ENCODE peak calls at places on chromosomes 12 and 14, in nine cellular contexts. One of them, this sample, is unnamed. For H3K27me3, the result is how much of the 10 kb centered on the place peaks cover.

GRCh38 chr14:52131640-52132320 is 62.9 kb upstream of the NID2 start:
- DNase-seq in neuronal stem cell: peak
- DNase-seq in dorsolateral prefrontal cortex: peak
- DNase-seq in cardiac muscle cell: peak
- DNase-seq in left ventricle myocardium inferior: peak
- DNase-seq in HAP-1: peak
- DNase-seq in GM06990: no peak
- DNase-seq in CD8-positive, alpha-beta memory T cell: peak
- DNase-seq in NT2/D1: peak
- DNase-seq in this sample: no peak

GRCh38 chr14:35213869-35214387 is 78.3 kb upstream of the PSMA6 start:
- DNase-seq in neuronal stem cell: no peak
- DNase-seq in dorsolateral prefrontal cortex: no peak
- DNase-seq in cardiac muscle cell: no peak
- DNase-seq in left ventricle myocardium inferior: no peak
- DNase-seq in HAP-1: no peak
- DNase-seq in GM06990: no peak
- DNase-seq in CD8-positive, alpha-beta memory T cell: no peak
- DNase-seq in NT2/D1: no peak
- DNase-seq in this sample: no peak

GRCh38 chr12:14239350-14239934 is 126.0 kb upstream of the ATF7IP start:
- DNase-seq in neuronal stem cell: no peak
- DNase-seq in dorsolateral prefrontal cortex: no peak
- DNase-seq in cardiac muscle cell: peak
- DNase-seq in left ventricle myocardium inferior: no peak
- DNase-seq in HAP-1: no peak
- DNase-seq in GM06990: peak
- DNase-seq in CD8-positive, alpha-beta memory T cell: no peak
- DNase-seq in NT2/D1: no peak
- DNase-seq in this sample: no peak

GRCh38 chr12:132806857-132807256 is 21.8 kb downstream of the GOLGA3 start:
- DNase-seq in neuronal stem cell: no peak
- DNase-seq in dorsolateral prefrontal cortex: peak
- DNase-seq in cardiac muscle cell: no peak
- DNase-seq in left ventricle myocardium inferior: no peak
- DNase-seq in HAP-1: no peak
- DNase-seq in GM06990: no peak
- DNase-seq in CD8-positive, alpha-beta memory T cell: peak
- DNase-seq in NT2/D1: no peak
- DNase-seq in this sample: no peak

GRCh38 chr14:43981135-43981787 is 525.8 kb downstream of the FSCB start:
- DNase-seq in neuronal stem cell: no peak
- DNase-seq in dorsolateral prefrontal cortex: no peak
- DNase-seq in cardiac muscle cell: no peak
- DNase-seq in left ventricle myocardium inferior: no peak
- DNase-seq in HAP-1: no peak
- DNase-seq in GM06990: no peak
- DNase-seq in CD8-positive, alpha-beta memory T cell: no peak
- DNase-seq in NT2/D1: no peak
- DNase-seq in this sample: no peak

GRCh38 chr12:44889871-44890270 is 13.8 kb upstream of the NELL2 start:
- DNase-seq in neuronal stem cell: no peak
- DNase-seq in dorsolateral prefrontal cortex: no peak
- DNase-seq in cardiac muscle cell: no peak
- DNase-seq in left ventricle myocardium inferior: no peak
- DNase-seq in HAP-1: no peak
- DNase-seq in GM06990: no peak
- DNase-seq in CD8-positive, alpha-beta memory T cell: no peak
- DNase-seq in NT2/D1: no peak
- DNase-seq in this sample: no peak

GRCh38 chr14:102097441-102098135 is 10.7 kb upstream of the HSP90AA1 start:
- DNase-seq in neuronal stem cell: no peak
- DNase-seq in dorsolateral prefrontal cortex: no peak
- DNase-seq in cardiac muscle cell: no peak
- DNase-seq in left ventricle myocardium inferior: no peak
- DNase-seq in HAP-1: no peak
- DNase-seq in GM06990: no peak
- DNase-seq in CD8-positive, alpha-beta memory T cell: no peak
- DNase-seq in NT2/D1: no peak
- DNase-seq in this sample: peak

GRCh38 chr14:40623641-40624040 is 983.0 kb upstream of the LRFN5 start:
- DNase-seq in neuronal stem cell: no peak
- DNase-seq in dorsolateral prefrontal cortex: no peak
- DNase-seq in cardiac muscle cell: no peak
- DNase-seq in left ventricle myocardium inferior: no peak
- DNase-seq in HAP-1: peak
- DNase-seq in GM06990: no peak
- DNase-seq in CD8-positive, alpha-beta memory T cell: no peak
- DNase-seq in NT2/D1: no peak
- DNase-seq in this sample: no peak

GRCh38 chr12:87511371-87511770 is 517.8 kb downstream of the C12orf50 start:
- DNase-seq in neuronal stem cell: no peak
- DNase-seq in dorsolateral prefrontal cortex: no peak
- DNase-seq in cardiac muscle cell: no peak
- DNase-seq in left ventricle myocardium inferior: no peak
- DNase-seq in HAP-1: no peak
- DNase-seq in GM06990: no peak
- DNase-seq in CD8-positive, alpha-beta memory T cell: no peak
- DNase-seq in NT2/D1: no peak
- DNase-seq in this sample: no peak

GRCh38 chr12:52260351-52261210 is 13.9 kb upstream of the KRT86 start:
- DNase-seq in neuronal stem cell: no peak
- DNase-seq in dorsolateral prefrontal cortex: no peak
- DNase-seq in cardiac muscle cell: no peak
- DNase-seq in left ventricle myocardium inferior: no peak
- DNase-seq in HAP-1: peak
- DNase-seq in GM06990: no peak
- DNase-seq in CD8-positive, alpha-beta memory T cell: no peak
- DNase-seq in NT2/D1: no peak
- DNase-seq in this sample: peak

GRCh38 chr14:57573193-57573592 is 79.5 kb upstream of the CCDC198 start:
- DNase-seq in neuronal stem cell: no peak
- DNase-seq in dorsolateral prefrontal cortex: no peak
- DNase-seq in cardiac muscle cell: no peak
- DNase-seq in left ventricle myocardium inferior: no peak
- DNase-seq in HAP-1: no peak
- DNase-seq in GM06990: no peak
- DNase-seq in CD8-positive, alpha-beta memory T cell: no peak
- DNase-seq in NT2/D1: no peak
- DNase-seq in this sample: no peak

GRCh38 chr12:26318661-26319068 is 123.3 kb downstream of the SSPN start:
- DNase-seq in neuronal stem cell: no peak
- DNase-seq in dorsolateral prefrontal cortex: no peak
- DNase-seq in cardiac muscle cell: no peak
- DNase-seq in left ventricle myocardium inferior: peak
- DNase-seq in HAP-1: no peak
- DNase-seq in GM06990: peak
- DNase-seq in CD8-positive, alpha-beta memory T cell: no peak
- DNase-seq in NT2/D1: no peak
- DNase-seq in this sample: peak

GRCh38 chr12:67068773-67069450 is 200.2 kb upstream of the CAND1 start:
- DNase-seq in neuronal stem cell: peak
- DNase-seq in dorsolateral prefrontal cortex: no peak
- DNase-seq in cardiac muscle cell: peak
- DNase-seq in left ventricle myocardium inferior: no peak
- DNase-seq in HAP-1: peak
- DNase-seq in GM06990: peak
- DNase-seq in CD8-positive, alpha-beta memory T cell: peak
- DNase-seq in NT2/D1: peak
- DNase-seq in this sample: no peak

GRCh38 chr12:106582264-106582591 is 576 bp upstream of the RFX4 start:
- DNase-seq in neuronal stem cell: peak
- DNase-seq in dorsolateral prefrontal cortex: no peak
- DNase-seq in cardiac muscle cell: no peak
- DNase-seq in left ventricle myocardium inferior: no peak
- DNase-seq in HAP-1: no peak
- DNase-seq in GM06990: no peak
- DNase-seq in CD8-positive, alpha-beta memory T cell: no peak
- DNase-seq in NT2/D1: no peak
- DNase-seq in this sample: no peak
- H3K27me3 ChIP-seq in neuronal stem cell: under half
- H3K27me3 ChIP-seq in dorsolateral prefrontal cortex: half or more
- H3K27me3 ChIP-seq in cardiac muscle cell: half or more
- H3K27me3 ChIP-seq in left ventricle myocardium inferior: half or more
- H3K27me3 ChIP-seq in HAP-1: under half
- H3K27me3 ChIP-seq in GM06990: under half
- H3K27me3 ChIP-seq in CD8-positive, alpha-beta memory T cell: under half
- H3K27me3 ChIP-seq in NT2/D1: half or more
- H3K27me3 ChIP-seq in this sample: half or more

DNA sequence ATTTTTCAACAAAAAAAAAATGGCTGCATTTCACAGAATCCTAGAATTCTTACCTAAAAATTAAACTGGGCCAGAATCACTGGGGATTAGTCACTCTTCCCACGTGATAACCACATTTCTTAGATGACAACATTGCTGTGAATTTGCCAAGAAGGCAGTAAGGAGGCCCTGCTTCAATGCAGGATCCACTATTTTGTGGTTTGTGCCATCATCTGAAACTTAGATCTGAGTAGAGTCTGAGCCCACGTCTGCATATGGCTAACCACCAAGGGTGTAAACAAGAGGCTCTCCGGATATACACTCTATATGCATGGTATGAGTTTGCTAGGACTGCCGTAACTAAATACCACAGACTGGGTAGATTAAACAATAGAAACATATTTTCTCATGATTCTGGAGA is 24.4 kb upstream of the TBX5 start:
- DNase-seq in neuronal stem cell: no peak
- DNase-seq in dorsolateral prefrontal cortex: no peak
- DNase-seq in cardiac muscle cell: no peak
- DNase-seq in left ventricle myocardium inferior: no peak
- DNase-seq in HAP-1: no peak
- DNase-seq in GM06990: no peak
- DNase-seq in CD8-positive, alpha-beta memory T cell: no peak
- DNase-seq in NT2/D1: no peak
- DNase-seq in this sample: no peak
- H3K27me3 ChIP-seq in neuronal stem cell: under half
- H3K27me3 ChIP-seq in dorsolateral prefrontal cortex: under half
- H3K27me3 ChIP-seq in cardiac muscle cell: half or more
- H3K27me3 ChIP-seq in left ventricle myocardium inferior: under half
- H3K27me3 ChIP-seq in HAP-1: under half
- H3K27me3 ChIP-seq in GM06990: under half
- H3K27me3 ChIP-seq in CD8-positive, alpha-beta memory T cell: under half
- H3K27me3 ChIP-seq in NT2/D1: under half
- H3K27me3 ChIP-seq in this sample: under half

GRCh38 chr12:49091836-49092085 is 2.8 kb downstream of the DHH start:
- DNase-seq in neuronal stem cell: no peak
- DNase-seq in dorsolateral prefrontal cortex: no peak
- DNase-seq in cardiac muscle cell: no peak
- DNase-seq in left ventricle myocardium inferior: no peak
- DNase-seq in HAP-1: no peak
- DNase-seq in GM06990: no peak
- DNase-seq in CD8-positive, alpha-beta memory T cell: no peak
- DNase-seq in NT2/D1: no peak
- DNase-seq in this sample: no peak
- H3K27me3 ChIP-seq in neuronal stem cell: half or more
- H3K27me3 ChIP-seq in dorsolateral prefrontal cortex: under half
- H3K27me3 ChIP-seq in cardiac muscle cell: half or more
- H3K27me3 ChIP-seq in left ventricle myocardium inferior: half or more
- H3K27me3 ChIP-seq in HAP-1: under half
- H3K27me3 ChIP-seq in GM06990: under half
- H3K27me3 ChIP-seq in CD8-positive, alpha-beta memory T cell: half or more
- H3K27me3 ChIP-seq in NT2/D1: half or more
- H3K27me3 ChIP-seq in this sample: half or more

GRCh38 chr12:6697584-6698351 is 2.8 kb downstream of the PIANP start:
- DNase-seq in neuronal stem cell: peak
- DNase-seq in dorsolateral prefrontal cortex: no peak
- DNase-seq in cardiac muscle cell: peak
- DNase-seq in left ventricle myocardium inferior: no peak
- DNase-seq in HAP-1: peak
- DNase-seq in GM06990: no peak
- DNase-seq in CD8-positive, alpha-beta memory T cell: no peak
- DNase-seq in NT2/D1: peak
- DNase-seq in this sample: no peak
- H3K27me3 ChIP-seq in neuronal stem cell: under half
- H3K27me3 ChIP-seq in dorsolateral prefrontal cortex: under half
- H3K27me3 ChIP-seq in cardiac muscle cell: under half
- H3K27me3 ChIP-seq in left ventricle myocardium inferior: half or more
- H3K27me3 ChIP-seq in HAP-1: under half
- H3K27me3 ChIP-seq in GM06990: under half
- H3K27me3 ChIP-seq in CD8-positive, alpha-beta memory T cell: under half
- H3K27me3 ChIP-seq in NT2/D1: under half
- H3K27me3 ChIP-seq in this sample: under half

GRCh38 chr12:85277900-85278597 is 2.0 kb upstream of the ALX1 start:
- DNase-seq in neuronal stem cell: peak
- DNase-seq in dorsolateral prefrontal cortex: no peak
- DNase-seq in cardiac muscle cell: no peak
- DNase-seq in left ventricle myocardium inferior: no peak
- DNase-seq in HAP-1: no peak
- DNase-seq in GM06990: no peak
- DNase-seq in CD8-positive, alpha-beta memory T cell: no peak
- DNase-seq in NT2/D1: no peak
- DNase-seq in this sample: no peak

GRCh38 chr12:85274076-85274415 is 6.0 kb upstream of the ALX1 start:
- DNase-seq in neuronal stem cell: no peak
- DNase-seq in dorsolateral prefrontal cortex: no peak
- DNase-seq in cardiac muscle cell: no peak
- DNase-seq in left ventricle myocardium inferior: no peak
- DNase-seq in HAP-1: no peak
- DNase-seq in GM06990: no peak
- DNase-seq in CD8-positive, alpha-beta memory T cell: no peak
- DNase-seq in NT2/D1: no peak
- DNase-seq in this sample: no peak

GRCh38 chr12:85273411-85274075 is 6.5 kb upstream of the ALX1 start:
- DNase-seq in neuronal stem cell: peak
- DNase-seq in dorsolateral prefrontal cortex: no peak
- DNase-seq in cardiac muscle cell: peak
- DNase-seq in left ventricle myocardium inferior: no peak
- DNase-seq in HAP-1: no peak
- DNase-seq in GM06990: no peak
- DNase-seq in CD8-positive, alpha-beta memory T cell: no peak
- DNase-seq in NT2/D1: no peak
- DNase-seq in this sample: no peak

GRCh38 chr12:85278598-85279448 is 1.2 kb upstream of the ALX1 start:
- DNase-seq in neuronal stem cell: peak
- DNase-seq in dorsolateral prefrontal cortex: no peak
- DNase-seq in cardiac muscle cell: no peak
- DNase-seq in left ventricle myocardium inferior: no peak
- DNase-seq in HAP-1: no peak
- DNase-seq in GM06990: no peak
- DNase-seq in CD8-positive, alpha-beta memory T cell: no peak
- DNase-seq in NT2/D1: no peak
- DNase-seq in this sample: no peak

GRCh38 chr12:85275359-85275758 is 4.7 kb upstream of the ALX1 start:
- DNase-seq in neuronal stem cell: peak
- DNase-seq in dorsolateral prefrontal cortex: no peak
- DNase-seq in cardiac muscle cell: no peak
- DNase-seq in left ventricle myocardium inferior: no peak
- DNase-seq in HAP-1: no peak
- DNase-seq in GM06990: no peak
- DNase-seq in CD8-positive, alpha-beta memory T cell: no peak
- DNase-seq in NT2/D1: no peak
- DNase-seq in this sample: no peak
- H3K27me3 ChIP-seq in neuronal stem cell: half or more
- H3K27me3 ChIP-seq in dorsolateral prefrontal cortex: half or more
- H3K27me3 ChIP-seq in cardiac muscle cell: half or more
- H3K27me3 ChIP-seq in left ventricle myocardium inferior: half or more
- H3K27me3 ChIP-seq in HAP-1: under half
- H3K27me3 ChIP-seq in GM06990: under half
- H3K27me3 ChIP-seq in CD8-positive, alpha-beta memory T cell: under half
- H3K27me3 ChIP-seq in NT2/D1: under half
- H3K27me3 ChIP-seq in this sample: half or more

This sample was measured in RWPE2.